ENCODE peak calls at places on chromosomes 3 and 15, in ten cellular contexts. R is breast epithelium; Q is ureter; L is neural crest cell; U is CD8-positive, alpha-beta T cell; I is Peyer's patch; Y is activated naive CD4-positive, alpha-beta T cell treated with anti-CD3 and anti-CD28 coated beads, Interleukin-2, amount 10 ng/mL, durations not matched to agents 7 days and 5 days; F is iPS-NIHi11; J is caudate nucleus; Z is HTR-8/SVneo. V is an unnamed sample.

GRCh38 chr3:105259505-105259904 is 107.2 kb upstream of the ALCAM start:
- DNase-seq in R (no peak), Q (no peak), L (no peak), U (no peak), I (no peak), Y (no peak), F (no peak), J (no peak), Z (no peak), V (no peak)

GRCh38 chr15:81161215-81161673 is 27.2 kb downstream of the CFAP161 start:
- DNase-seq in R (no peak), Q (no peak), L (no peak), U (no peak), I (no peak), Y (peak), F (no peak), J (no peak), Z (no peak), V (no peak)

GRCh38 chr15:46676233-46677206 is 1040.8 kb upstream of the SEMA6D start:
- DNase-seq in R (no peak), Q (no peak), L (no peak), U (no peak), I (no peak), Y (no peak), F (no peak), J (no peak), Z (no peak), V (no peak)

GRCh38 chr15:51191072-51191665 is 96.5 kb upstream of the TNFAIP8L3 start:
- DNase-seq in R (no peak), Q (no peak), L (no peak), U (no peak), I (no peak), Y (no peak), F (no peak), J (no peak), Z (no peak), V (no peak)

GRCh38 chr15:39781967-39782292 is 711 bp downstream of the FSIP1 start:
- DNase-seq in R (no peak), Q (no peak), L (no peak), U (no peak), I (no peak), Y (no peak), F (no peak), J (no peak), Z (no peak), V (no peak)

GRCh38 chr15:66472176-66472999 is 25.2 kb downstream of the SNAPC5 start:
- DNase-seq in R (no peak), Q (no peak), L (no peak), U (peak), I (no peak), Y (peak), F (no peak), J (no peak), Z (no peak), V (peak)

GRCh38 chr3:115989927-115990326 is 366.6 kb downstream of the GAP43 start:
- DNase-seq in R (no peak), Q (no peak), L (no peak), U (no peak), I (no peak), Y (no peak), F (no peak), J (no peak), Z (no peak), V (no peak)

GRCh38 chr15:99401971-99402732 is 150.9 kb downstream of the LRRC28 start:
- DNase-seq in R (no peak), Q (no peak), L (no peak), U (no peak), I (no peak), Y (no peak), F (no peak), J (no peak), Z (no peak), V (no peak)

GRCh38 chr15:95994418-95994817 is 336.1 kb upstream of the NR2F2 start:
- DNase-seq in R (no peak), Q (no peak), L (no peak), U (no peak), I (no peak), Y (no peak), F (no peak), J (no peak), Z (peak), V (no peak)

GRCh38 chr15:78932216-78932808 is 12.5 kb downstream of the CTSH start:
- DNase-seq in R (no peak), Q (no peak), L (no peak), U (no peak), I (no peak), Y (peak), F (no peak), J (no peak), Z (no peak), V (no peak)

GRCh38 chr15:31824009-31824408 is 206.3 kb upstream of the CHRNA7 start:
- DNase-seq in R (no peak), Q (no peak), L (no peak), U (no peak), I (no peak), Y (no peak), F (no peak), J (no peak), Z (no peak), V (no peak)

GRCh38 chr3:63954182-63954581 is 42.0 kb upstream of the SCAANT1 start:
- DNase-seq in R (no peak), Q (no peak), L (no peak), U (no peak), I (no peak), Y (no peak), F (no peak), J (no peak), Z (no peak), V (no peak)

GRCh38 chr3:48679416-48680380 is 6.0 kb downstream of the NCKIPSD start:
- DNase-seq in R (no peak), Q (no peak), L (no peak), U (no peak), I (no peak), Y (no peak), F (no peak), J (no peak), Z (no peak), V (no peak)

GRCh38 chr3:42700366-42701288 is 2.0 kb downstream of the HHATL start:
- DNase-seq in R (peak), Q (peak), L (no peak), U (no peak), I (no peak), Y (peak), F (no peak), J (no peak), Z (no peak), V (no peak)

GRCh38 chr3:46845397-46845859 is 17.8 kb downstream of the MYL3 start:
- DNase-seq in R (no peak), Q (no peak), L (no peak), U (no peak), I (no peak), Y (no peak), F (peak), J (no peak), Z (no peak), V (peak)

GRCh38 chr3:66469220-66469640 is 31.6 kb downstream of the LRIG1 start:
- DNase-seq in R (no peak), Q (no peak), L (no peak), U (no peak), I (no peak), Y (no peak), F (no peak), J (no peak), Z (no peak), V (no peak)

GRCh38 chr3:31738423-31738822 is 205.7 kb downstream of the STT3B start:
- DNase-seq in R (no peak), Q (no peak), L (no peak), U (no peak), I (no peak), Y (no peak), F (no peak), J (no peak), Z (no peak), V (no peak)

GRCh38 chr3:98763076-98763475 is at the start of gene ST3GAL6:
- DNase-seq in R (no peak), Q (no peak), L (no peak), U (no peak), I (no peak), Y (no peak), F (no peak), J (no peak), Z (no peak), V (no peak)

GRCh38 chr3:172853005-172853404 is 102.5 kb downstream of the ECT2 start:
- DNase-seq in R (no peak), Q (no peak), L (no peak), U (no peak), I (no peak), Y (no peak), F (no peak), J (no peak), Z (no peak), V (no peak)

GRCh38 chr15:96472647-96473046 is 142.1 kb downstream of the NR2F2 start:
- DNase-seq in R (no peak), Q (no peak), L (no peak), U (no peak), I (no peak), Y (no peak), F (no peak), J (no peak), Z (no peak), V (no peak)

GRCh38 chr15:88484781-88485246 is 17.3 kb downstream of the MRPS11 start:
- DNase-seq in R (no peak), Q (no peak), L (no peak), U (no peak), I (no peak), Y (no peak), F (peak), J (no peak), Z (no peak), V (no peak)

GRCh38 chr15:100671858-100672543 is 69.6 kb downstream of the ASB7 start:
- DNase-seq in R (no peak), Q (no peak), L (peak), U (no peak), I (no peak), Y (no peak), F (peak), J (no peak), Z (peak), V (no peak)

GRCh38 chr3:169603661-169604060 is 59.9 kb downstream of the MECOM start:
- DNase-seq in R (no peak), Q (no peak), L (no peak), U (no peak), I (no peak), Y (no peak), F (no peak), J (no peak), Z (no peak), V (no peak)

GRCh38 chr15:27492021-27492621 is 521.1 kb downstream of the GABRG3 start:
- DNase-seq in R (no peak), Q (no peak), L (no peak), U (no peak), I (no peak), Y (no peak), F (no peak), J (peak), Z (no peak), V (no peak)

GRCh38 chr3:123755085-123755484 is 129.0 kb downstream of the MYLK start:
- DNase-seq in R (no peak), Q (no peak), L (no peak), U (no peak), I (no peak), Y (no peak), F (no peak), J (no peak), Z (no peak), V (no peak)

GRCh38 chr3:162945626-162946025 is 1449.0 kb downstream of the OTOL1 start:
- DNase-seq in R (no peak), Q (no peak), L (no peak), U (no peak), I (no peak), Y (no peak), F (no peak), J (no peak), Z (no peak), V (no peak)

GRCh38 chr15:82870727-82871576 is 61.5 kb downstream of the WHAMM start:
- DNase-seq in R (no peak), Q (no peak), L (no peak), U (no peak), I (no peak), Y (no peak), F (no peak), J (no peak), Z (no peak), V (no peak)

GRCh38 chr3:18618723-18619122 is 193.6 kb upstream of the SATB1 start:
- DNase-seq in R (no peak), Q (no peak), L (no peak), U (no peak), I (no peak), Y (no peak), F (peak), J (no peak), Z (no peak), V (no peak)

GRCh38 chr3:78878789-78879515 is 888.8 kb downstream of the ROBO1 start:
- DNase-seq in R (no peak), Q (no peak), L (no peak), U (no peak), I (no peak), Y (no peak), F (no peak), J (no peak), Z (no peak), V (no peak)

GRCh38 chr3:112738366-112738765 is 97.4 kb upstream of the CCDC80 start:
- DNase-seq in R (no peak), Q (no peak), L (no peak), U (no peak), I (no peak), Y (no peak), F (no peak), J (no peak), Z (no peak), V (no peak)

GRCh38 chr3:194204036-194204792 is 68.3 kb downstream of the HES1 start:
- DNase-seq in R (no peak), Q (no peak), L (no peak), U (no peak), I (no peak), Y (no peak), F (peak), J (no peak), Z (no peak), V (peak)

GRCh38 chr15:81027200-81027599 is 26.5 kb downstream of the TLNRD1 start:
- DNase-seq in R (no peak), Q (no peak), L (no peak), U (no peak), I (no peak), Y (no peak), F (no peak), J (no peak), Z (no peak), V (no peak)

GRCh38 chr3:113214917-113215595 is 3.7 kb downstream of the BOC start:
- DNase-seq in R (no peak), Q (no peak), L (no peak), U (no peak), I (no peak), Y (no peak), F (no peak), J (no peak), Z (no peak), V (no peak)

GRCh38 chr3:184144505-184144904 is 9.3 kb downstream of the EIF2B5 start:
- DNase-seq in R (no peak), Q (no peak), L (no peak), U (no peak), I (no peak), Y (no peak), F (no peak), J (no peak), Z (no peak), V (no peak)

V was measured in DND-41.